ENCODE peak calls at places on chromosomes 2 and 18, in nine cellular contexts. I, A, G, N, V, O, Y, H and B are unnamed samples.
A peak's percentile ranks its signal among the peaks of the same experiment; 100 is the strongest.

GRCh38 chr2:37877457-37878315 is 47.4 kb upstream of the RMDN2 start:
- DNase-seq in G (peak; percentile 39), V (no peak), A (no peak), H (no peak), I (no peak), Y (no peak), N (peak; percentile 32), O (no peak), B (no peak)

GRCh38 chr2:241595600-241596140 is 37.1 kb downstream of the BOK start:
- DNase-seq in Y (no peak), O (no peak), N (no peak), I (no peak), A (no peak), V (no peak), G (no peak), H (no peak), B (no peak)

GRCh38 chr2:16141641-16141921 is 201.2 kb downstream of the MYCN start:
- DNase-seq in O (no peak), A (no peak), V (no peak), I (no peak), G (no peak), H (no peak), N (no peak), Y (no peak), B (no peak)

GRCh38 chr2:29293830-29294438 is 178.7 kb downstream of the CLIP4 start:
- DNase-seq in A (no peak), G (no peak), I (no peak), Y (no peak), N (no peak), V (no peak), O (peak; percentile 73), H (no peak), B (no peak)

GRCh38 chr18:36380173-36380827 is 82.8 kb downstream of the FHOD3 start:
- DNase-seq in O (no peak), V (no peak), G (no peak), A (no peak), H (no peak), Y (no peak), N (no peak), I (no peak), B (no peak)

GRCh38 chr2:165198181-165198580 is 5.7 kb downstream of the SCN3A start:
- DNase-seq in O (no peak), H (no peak), G (no peak), A (no peak), I (no peak), V (no peak), Y (no peak), N (no peak), B (no peak)

GRCh38 chr2:19124135-19124534 is 234.3 kb downstream of the OSR1 start:
- DNase-seq in Y (no peak), V (no peak), H (no peak), O (no peak), N (peak; percentile 90), G (no peak), A (no peak), I (no peak), B (no peak)

GRCh38 chr2:213188971-213189899 is 37.8 kb upstream of the IKZF2 start:
- DNase-seq in A (no peak), H (no peak), N (peak; percentile 30), G (no peak), Y (no peak), V (no peak), I (peak; percentile 63), O (no peak), B (no peak)

GRCh38 chr2:233354971-233355574 is 779 bp downstream of the DGKD start:
- DNase-seq in A (peak; percentile 33), I (no peak), H (peak; percentile 61), V (no peak), G (peak; percentile 30), O (peak; percentile 68), Y (no peak), N (peak; percentile 20), B (no peak)

GRCh38 chr2:12350821-12351220 is 365.9 kb upstream of the TRIB2 start:
- DNase-seq in O (no peak), I (no peak), G (no peak), A (no peak), V (no peak), N (no peak), H (no peak), Y (no peak), B (no peak)

GRCh38 chr2:56522605-56523089 is 338.9 kb downstream of the CCDC85A start:
- DNase-seq in N (peak; percentile 76), O (no peak), V (no peak), A (peak; percentile 7), H (no peak), I (no peak), G (peak; percentile 63), Y (no peak), B (peak; percentile 41)

GRCh38 chr2:225103737-225104141 is 61.5 kb upstream of the DOCK10 start:
- DNase-seq in H (no peak), G (no peak), O (no peak), I (peak; percentile 56), Y (no peak), A (no peak), N (peak; percentile 84), V (no peak), B (no peak)
- H3K4me3 ChIP-seq in H (no peak overlapping the region), G (no peak overlapping the region), O (no peak overlapping the region), I (no peak overlapping the region), Y (no peak overlapping the region), A (no peak overlapping the region), N (no peak overlapping the region), V (no peak overlapping the region), B (no peak overlapping the region)

GRCh38 chr2:237536617-237537016 is 29.8 kb upstream of the PRLH start:
- DNase-seq in G (no peak), O (no peak), H (no peak), N (no peak), I (no peak), V (no peak), Y (no peak), A (no peak), B (no peak)
- H3K4me1 ChIP-seq in G (no peaks in the 10 kb centered on the region), O (no peaks in the 10 kb centered on the region), H (no peaks in the 10 kb centered on the region), N (peaks cover 23% of the 10 kb centered on the region), I (no peaks in the 10 kb centered on the region), V (no peaks in the 10 kb centered on the region), Y (no peaks in the 10 kb centered on the region), A (peaks cover 9% of the 10 kb centered on the region), B (no peaks in the 10 kb centered on the region)

GRCh38 chr2:20594957-20595356 is 55.9 kb downstream of the HS1BP3 start:
- DNase-seq in H (no peak), Y (no peak), G (no peak), I (no peak), O (peak; percentile 13), N (no peak), V (peak; percentile 55), A (peak; percentile 2), B (no peak)

GRCh38 chr2:20594048-20594750 is 56.7 kb downstream of the HS1BP3 start:
- DNase-seq in H (peak; percentile 3), G (no peak), A (peak; percentile 1), N (no peak), O (peak; percentile 31), I (no peak), Y (no peak), V (no peak), B (peak; percentile 23)

GRCh38 chr2:20592106-20593071 is 58.5 kb downstream of the HS1BP3 start:
- DNase-seq in A (peak; percentile 4), Y (no peak), G (no peak), O (peak; percentile 20), H (peak; percentile 5), I (no peak), N (no peak), V (peak; percentile 70), B (peak; percentile 48)

GRCh38 chr2:20595439-20596192 is 55.3 kb downstream of the HS1BP3 start:
- DNase-seq in A (peak; percentile 17), N (peak; percentile 82), V (peak; percentile 78), H (peak; percentile 42), G (no peak), O (peak; percentile 43), I (no peak), Y (no peak), B (no peak)

GRCh38 chr2:20593072-20594034 is 57.5 kb downstream of the HS1BP3 start:
- DNase-seq in H (peak; percentile 30), Y (no peak), O (peak; percentile 49), N (peak; percentile 91), I (peak; percentile 78), G (no peak), A (peak; percentile 52), V (peak; percentile 85), B (peak; percentile 56)
- H3K36me3 ChIP-seq in H (no peaks in the 10 kb centered on the region), Y (no peaks in the 10 kb centered on the region), O (no peaks in the 10 kb centered on the region), N (no peaks in the 10 kb centered on the region), I (peaks cover 9% of the 10 kb centered on the region), G (no peaks in the 10 kb centered on the region), A (no peaks in the 10 kb centered on the region), V (no peaks in the 10 kb centered on the region), B (no peaks in the 10 kb centered on the region)

DNA sequence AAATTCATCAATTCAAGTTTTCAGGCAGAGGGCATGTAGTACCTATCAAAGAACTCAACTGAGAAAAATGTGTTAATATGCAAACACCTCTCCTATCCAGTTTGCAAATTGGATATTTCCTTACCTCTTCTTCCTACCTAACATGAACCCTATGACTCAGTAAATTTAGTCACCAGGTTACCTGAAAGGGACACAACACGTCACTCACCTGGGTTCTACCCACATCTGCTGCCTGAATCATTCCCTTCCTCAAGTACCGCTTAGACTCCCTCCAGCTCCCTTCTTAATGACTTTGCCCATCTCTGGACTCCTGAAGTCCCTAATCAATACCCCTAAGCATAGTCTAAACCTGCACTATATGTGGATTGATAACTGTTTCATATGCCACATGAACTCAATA is 10.4 kb downstream of the ANKRD44 start:
- DNase-seq in I (no peak), N (no peak), H (no peak), G (no peak), A (no peak), O (no peak), Y (no peak), V (no peak), B (no peak)
- H3K4me3 ChIP-seq in I (no peak overlapping the region), N (no peak overlapping the region), H (no peak overlapping the region), G (no peak overlapping the region), A (no peak overlapping the region), O (no peak overlapping the region), Y (no peak overlapping the region), V (no peak overlapping the region), B (no peak overlapping the region)